ENCODE peak calls at places on chromosomes 5 and 9, in six cellular contexts. O is MM.1S, B is OCI-LY7, Z is DND-41, P is fibroblast of lung, H is astrocyte. V is an unnamed sample. For H4K20me1, the result is how much of the 10 kb centered on the place peaks cover.

GRCh38 chr5:115297043-115297442 is 589 bp upstream of the CCDC112 start:
- DNase-seq in H (peak), P (peak), O (no peak), Z (no peak), B (no peak), V (no peak)

GRCh38 chr5:64693636-64694035 is 3.3 kb downstream of the SHISAL2B start:
- DNase-seq in Z (no peak), H (no peak), O (no peak), P (no peak), B (no peak), V (no peak)

GRCh38 chr9:124008307-124008854 is 3.2 kb upstream of the LHX2 start:
- DNase-seq in B (no peak), H (no peak), Z (no peak), O (no peak), P (no peak), V (no peak)

GRCh38 chr9:2453701-2454100 is 167.9 kb upstream of the VLDLR start:
- DNase-seq in H (no peak), P (no peak), O (no peak), Z (no peak), B (no peak), V (no peak)

GRCh38 chr5:39399135-39400036 is 25.4 kb downstream of the DAB2 start:
- DNase-seq in P (peak), Z (no peak), H (peak), B (no peak), O (no peak), V (peak)

GRCh38 chr9:111399772-111400563 is 69.9 kb upstream of the OR2K2 start:
- DNase-seq in B (peak), Z (peak), H (no peak), O (peak), P (no peak), V (peak)

GRCh38 chr5:112933105-112933504 is 11.1 kb upstream of the REEP5 start:
- DNase-seq in H (no peak), Z (no peak), P (no peak), B (no peak), O (no peak), V (no peak)

GRCh38 chr5:22316291-22316690 is 536.9 kb downstream of the CDH12 start:
- DNase-seq in Z (no peak), O (no peak), P (no peak), B (no peak), H (no peak), V (no peak)

GRCh38 chr5:77123057-77123456 is 36.0 kb upstream of the ZBED3 start:
- DNase-seq in Z (no peak), O (no peak), B (no peak), P (no peak), H (no peak), V (no peak)

GRCh38 chr5:15374886-15375285 is 125.1 kb upstream of the FBXL7 start:
- DNase-seq in Z (no peak), P (no peak), B (no peak), O (no peak), H (no peak), V (no peak)

GRCh38 chr9:126617003-126617739 is 3.4 kb downstream of the LMX1B start:
- DNase-seq in P (no peak), Z (no peak), B (no peak), H (no peak), O (no peak), V (no peak)

GRCh38 chr9:73074176-73074708 is 77.4 kb upstream of the ANXA1 start:
- DNase-seq in P (peak), H (peak), O (no peak), Z (no peak), B (no peak), V (no peak)

GRCh38 chr5:23146183-23146582 is 293.0 kb upstream of the CDH12 start:
- DNase-seq in O (no peak), B (no peak), H (no peak), Z (no peak), P (no peak), V (no peak)

GRCh38 chr5:1484416-1485319 is 39.1 kb downstream of the LPCAT1 start:
- DNase-seq in P (no peak), H (no peak), O (no peak), B (peak), Z (no peak), V (no peak)

GRCh38 chr5:1483856-1484255 is 38.6 kb upstream of the SLC6A3 start:
- DNase-seq in O (no peak), P (no peak), B (no peak), H (no peak), Z (no peak), V (no peak)

GRCh38 chr5:1481266-1481998 is 36.2 kb upstream of the SLC6A3 start:
- DNase-seq in P (no peak), B (peak), O (no peak), Z (no peak), H (no peak), V (no peak)

GRCh38 chr5:1481999-1482381 is 36.8 kb upstream of the SLC6A3 start:
- DNase-seq in H (no peak), Z (no peak), B (no peak), O (no peak), P (no peak), V (no peak)

GRCh38 chr5:1483064-1483463 is 37.8 kb upstream of the SLC6A3 start:
- DNase-seq in H (no peak), Z (no peak), B (no peak), O (no peak), P (no peak), V (no peak)
- H4K20me1 ChIP-seq in H (half or more), Z (under half), B (under half), O (under half), P (under half), V (under half)

GRCh38 chr5:171600736-171601265 is 181.4 kb downstream of the FGF18 start:
- DNase-seq in B (no peak), P (peak), H (no peak), Z (no peak), O (no peak), V (no peak)

GRCh38 chr5:171601266-171601881 is 181.9 kb downstream of the FGF18 start:
- DNase-seq in P (no peak), H (no peak), B (no peak), O (no peak), Z (peak), V (no peak)

GRCh38 chr5:171598279-171599152 is 179.1 kb downstream of the FGF18 start:
- DNase-seq in P (no peak), O (no peak), H (no peak), Z (no peak), B (no peak), V (no peak)

GRCh38 chr5:171599396-171599795 is 179.9 kb downstream of the FGF18 start:
- DNase-seq in Z (no peak), P (no peak), O (no peak), H (no peak), B (no peak), V (no peak)

DNA sequence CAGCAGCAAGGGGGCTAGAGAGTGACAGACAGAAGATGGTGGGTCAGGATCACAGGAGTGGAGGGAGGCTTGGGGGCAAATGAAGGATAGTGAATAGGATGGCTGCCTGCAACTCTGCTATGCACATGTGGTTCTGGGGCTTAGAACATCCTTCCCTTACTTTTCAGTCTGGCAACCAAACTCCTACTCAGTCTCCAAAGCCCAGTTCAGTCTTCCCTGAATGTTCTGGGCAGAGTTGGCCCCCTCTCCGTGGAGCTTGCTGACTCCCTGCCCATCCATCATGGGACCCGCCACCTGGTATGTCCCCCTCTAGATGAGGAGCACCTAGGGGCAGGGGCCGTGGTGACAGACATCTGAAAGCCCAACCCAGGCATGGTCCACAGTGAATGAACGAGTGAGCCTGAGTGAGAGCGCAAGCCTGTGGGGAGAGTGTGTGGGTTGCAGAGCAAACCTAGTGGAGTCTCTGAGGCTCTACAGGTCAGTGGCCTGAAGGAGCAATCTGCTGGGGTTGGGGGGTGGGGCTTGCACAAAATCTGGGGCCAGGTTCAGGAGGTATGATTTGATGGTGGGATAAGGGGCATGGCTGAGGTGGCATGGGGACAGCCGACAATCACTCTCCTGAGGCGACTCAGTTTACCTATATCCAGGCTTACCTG is 180.6 kb downstream of the FGF18 start:
- DNase-seq in P (no peak), O (no peak), Z (no peak), B (no peak), H (no peak), V (no peak)
- H3K4me3 ChIP-seq in P (no peak), O (no peak), Z (no peak), B (no peak), H (no peak), V (no peak)

GRCh38 chr5:10249948-10250803 is at the start of gene CCT5:
- DNase-seq in B (peak), O (peak), Z (peak), P (peak), H (peak), V (peak)

GRCh38 chr5:10254686-10255085 is 4.6 kb downstream of the CCT5 start:
- DNase-seq in P (no peak), H (no peak), O (no peak), Z (no peak), B (no peak), V (no peak)

GRCh38 chr5:10250804-10251276 is 760 bp downstream of the CCT5 start:
- DNase-seq in O (peak), P (peak), Z (peak), H (no peak), B (peak), V (no peak)

GRCh38 chr5:10251409-10251808 is 1.3 kb downstream of the CCT5 start:
- DNase-seq in O (no peak), P (no peak), Z (no peak), B (no peak), H (no peak), V (no peak)

DNA sequence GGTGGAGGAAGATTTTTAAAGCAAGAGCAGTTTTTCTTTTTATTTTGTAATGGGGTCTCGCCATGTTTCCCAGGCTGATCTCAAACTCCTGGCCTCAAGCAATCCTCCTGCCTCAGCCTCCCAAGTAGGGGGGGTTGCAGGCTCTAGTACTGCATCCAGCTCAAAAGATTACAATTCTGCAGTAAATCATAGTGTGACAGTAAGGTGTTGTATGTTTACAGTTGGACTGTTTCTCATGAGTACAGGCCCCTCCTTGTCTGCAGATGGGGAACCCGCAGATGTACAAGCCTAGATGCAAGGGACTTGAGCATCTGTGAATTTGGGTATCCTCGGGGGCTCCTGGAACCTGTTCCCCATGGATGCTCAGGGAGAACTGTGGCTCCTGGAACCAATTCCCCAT is 3.3 kb downstream of the CCT5 start:
- DNase-seq in O (no peak), H (no peak), Z (no peak), B (no peak), P (no peak), V (no peak)
- H4K20me1 ChIP-seq in O (under half), H (half or more), Z (half or more), B (under half), P (under half), V (half or more)

GRCh38 chr5:42799241-42799608 is 12.5 kb downstream of the SELENOP start:
- DNase-seq in P (no peak), B (no peak), O (no peak), Z (no peak), H (no peak), V (no peak)
- H3K4me3 ChIP-seq in P (no peak), B (no peak), O (no peak), Z (no peak), H (no peak), V (no peak)

DNA sequence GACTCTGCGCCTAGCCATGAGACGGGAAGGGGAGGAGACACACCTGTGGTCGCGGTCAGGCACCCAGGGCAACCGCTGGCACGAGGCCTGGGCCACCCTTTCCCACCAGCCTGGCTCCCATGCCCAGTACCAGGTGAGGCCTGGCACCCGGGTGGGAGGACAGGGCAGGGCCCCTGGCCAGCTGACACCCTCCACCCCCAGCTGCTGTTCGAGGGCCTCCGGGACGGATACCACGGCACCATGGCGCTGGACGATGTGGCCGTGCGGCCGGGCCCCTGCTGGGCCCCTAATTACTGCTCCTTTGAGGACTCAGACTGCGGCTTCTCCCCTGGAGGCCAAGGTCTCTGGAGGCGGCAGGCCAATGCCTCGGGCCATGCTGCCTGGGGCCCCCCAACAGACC is 5.0 kb downstream of the MAMDC4 start:
- DNase-seq in P (no peak), H (no peak), O (no peak), Z (no peak), B (no peak), V (peak)
- H4K20me1 ChIP-seq in P (under half), H (under half), O (under half), Z (under half), B (under half), V (under half)

GRCh38 chr9:15966471-15966870 is 413.6 kb downstream of the CCDC171 start:
- DNase-seq in P (no peak), B (no peak), Z (no peak), H (no peak), O (no peak), V (no peak)

GRCh38 chr9:15959663-15960062 is 406.8 kb downstream of the CCDC171 start:
- DNase-seq in B (no peak), P (no peak), H (no peak), O (no peak), Z (no peak), V (no peak)

GRCh38 chr9:15961217-15961616 is 408.4 kb downstream of the CCDC171 start:
- DNase-seq in H (no peak), Z (no peak), B (no peak), O (no peak), P (no peak), V (no peak)

GRCh38 chr9:15967068-15967467 is 414.2 kb downstream of the CCDC171 start:
- DNase-seq in P (no peak), B (no peak), Z (no peak), H (no peak), O (no peak), V (no peak)

DNA sequence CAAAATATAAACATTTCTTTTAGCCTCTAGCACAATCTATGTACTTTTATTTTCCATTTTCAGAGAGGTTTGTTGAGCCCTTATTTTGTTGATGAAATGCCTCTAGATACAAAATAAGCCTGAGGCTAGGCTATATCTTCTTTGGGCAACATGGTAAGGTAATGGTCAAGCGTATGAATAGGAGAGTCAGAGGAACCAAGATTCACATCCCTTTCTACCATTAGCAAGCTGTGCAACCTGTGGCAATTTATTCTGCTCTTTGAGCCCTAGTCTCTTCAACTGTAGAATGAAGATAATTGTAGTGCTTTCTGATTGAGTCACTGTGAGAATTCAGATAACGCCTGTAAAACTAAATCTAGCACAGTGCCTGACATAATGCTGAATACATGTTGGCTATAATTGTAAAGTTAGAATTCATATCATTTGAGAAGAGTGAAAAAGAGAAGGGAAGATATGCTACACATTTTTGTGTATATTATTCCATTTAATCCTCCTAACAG is 412.5 kb downstream of the CCDC171 start:
- DNase-seq in O (no peak), B (no peak), P (peak), Z (no peak), H (peak), V (no peak)
- H3K4me3 ChIP-seq in O (no peak), B (no peak), P (no peak), Z (no peak), H (no peak), V (no peak)

DNA sequence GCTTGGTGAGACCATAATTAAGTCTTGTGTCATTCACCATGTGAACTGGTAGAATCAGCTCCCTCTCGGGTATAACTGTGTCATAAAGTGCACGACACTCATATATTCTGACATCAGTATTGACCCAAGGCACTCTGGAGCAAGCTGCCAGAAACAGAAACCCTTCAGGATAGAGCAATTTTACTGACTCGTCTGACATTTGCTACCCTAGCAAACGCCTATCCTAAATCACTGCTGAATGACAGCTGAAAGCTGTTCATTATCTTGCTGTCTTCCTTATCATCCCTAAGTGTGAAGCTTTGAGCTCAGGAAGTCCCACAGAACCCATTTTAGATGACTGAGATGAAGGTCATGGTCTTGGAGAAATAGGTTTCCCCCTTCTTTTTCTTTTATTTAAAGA is 27.8 kb downstream of the PTCH1 start:
- DNase-seq in P (no peak), O (no peak), Z (no peak), H (no peak), B (no peak), V (no peak)
- H4K20me1 ChIP-seq in P (under half), O (under half), Z (under half), H (under half), B (under half), V (half or more)

GRCh38 chr9:97411440-97411788 is 482 bp upstream of the TDRD7 start:
- DNase-seq in Z (no peak), O (no peak), H (no peak), B (no peak), P (no peak), V (no peak)
- H3K4me3 ChIP-seq in Z (peak), O (peak), H (peak), B (peak), P (peak), V (peak)

DNA sequence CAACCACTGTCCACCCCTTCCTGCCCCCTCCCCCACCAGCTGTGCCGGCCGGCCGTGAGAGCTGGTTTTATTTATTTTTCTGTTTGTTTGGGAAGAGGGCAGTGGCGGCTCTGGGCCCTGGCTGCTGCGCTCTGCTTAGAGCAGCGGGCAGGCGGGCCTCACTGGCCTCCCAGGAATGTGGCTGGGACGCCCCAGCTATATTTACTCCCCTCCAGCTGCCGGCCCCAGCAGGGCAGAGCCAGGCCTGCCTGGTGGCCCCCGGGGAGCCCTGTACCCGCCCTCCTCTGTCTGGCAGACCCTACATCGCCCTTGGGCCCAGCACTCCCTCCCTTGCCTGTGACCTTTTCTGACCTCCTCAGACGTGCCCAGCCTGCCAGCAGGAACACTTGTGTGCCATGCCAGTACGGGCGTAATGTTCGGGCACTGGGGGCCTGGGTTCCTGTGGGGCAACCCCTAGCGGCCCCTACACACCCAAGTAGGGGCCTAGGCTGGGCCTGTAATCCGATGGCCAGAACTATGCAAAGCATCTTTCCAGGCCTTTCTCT is 7.7 kb downstream of the CXXC5 start:
- DNase-seq in B (no peak), Z (no peak), O (no peak), P (peak), H (no peak), V (peak)
- H4K20me1 ChIP-seq in B (under half), Z (half or more), O (under half), P (under half), H (half or more), V (half or more)

V was measured in hepatocyte.